ENCODE peak calls at places on chromosome 16, in five cellular contexts. One of them, this sample, is unnamed.

GRCh38 chr16:89037261-89038152 is 56.1 kb upstream of the ACSF3 start:
- DNase-seq in adrenal gland: peak; percentile 49
- DNase-seq in PC-9: no peak
- DNase-seq in WERI-Rb-1: no peak
- DNase-seq in ovary: no peak
- DNase-seq in this sample: peak; percentile 14

GRCh38 chr16:52545157-52545543 is 1.8 kb downstream of the TOX3 start:
- DNase-seq in adrenal gland: no peak
- DNase-seq in PC-9: no peak
- DNase-seq in WERI-Rb-1: no peak
- DNase-seq in ovary: no peak
- DNase-seq in this sample: no peak

GRCh38 chr16:15682105-15682570 is 32.1 kb downstream of the NDE1 start:
- DNase-seq in adrenal gland: peak; percentile 85
- DNase-seq in PC-9: peak; percentile 61
- DNase-seq in WERI-Rb-1: peak; percentile 14
- DNase-seq in ovary: no peak
- DNase-seq in this sample: no peak

GRCh38 chr16:85334718-85335583 is 222.7 kb upstream of the CIBAR2 start:
- DNase-seq in adrenal gland: no peak
- DNase-seq in PC-9: peak; percentile 70
- DNase-seq in WERI-Rb-1: no peak
- DNase-seq in ovary: no peak
- DNase-seq in this sample: no peak

GRCh38 chr16:14011846-14012245 is 59.3 kb upstream of the MRTFB start:
- DNase-seq in adrenal gland: peak; percentile 63
- DNase-seq in PC-9: no peak
- DNase-seq in WERI-Rb-1: no peak
- DNase-seq in ovary: peak; percentile 26
- DNase-seq in this sample: peak; percentile 62

GRCh38 chr16:85328665-85329058 is 216.4 kb upstream of the CIBAR2 start:
- DNase-seq in adrenal gland: no peak
- DNase-seq in PC-9: no peak
- DNase-seq in WERI-Rb-1: peak; percentile 33
- DNase-seq in ovary: no peak
- DNase-seq in this sample: no peak

GRCh38 chr16:253833-254232 is 19.2 kb downstream of the FAM234A start:
- DNase-seq in adrenal gland: no peak
- DNase-seq in PC-9: no peak
- DNase-seq in WERI-Rb-1: no peak
- DNase-seq in ovary: no peak
- DNase-seq in this sample: no peak

GRCh38 chr16:80792031-80792430 is 12.4 kb downstream of the CDYL2 start:
- DNase-seq in adrenal gland: peak; percentile 13
- DNase-seq in PC-9: no peak
- DNase-seq in WERI-Rb-1: no peak
- DNase-seq in ovary: no peak
- DNase-seq in this sample: no peak

GRCh38 chr16:397736-398332 is 835 bp downstream of the NME4 start:
- DNase-seq in adrenal gland: peak; percentile 92
- DNase-seq in PC-9: no peak
- DNase-seq in WERI-Rb-1: peak; percentile 82
- DNase-seq in ovary: peak; percentile 78
- DNase-seq in this sample: peak; percentile 91

GRCh38 chr16:26795184-26795583 is 271.5 kb upstream of the C16orf82 start:
- DNase-seq in adrenal gland: no peak
- DNase-seq in PC-9: no peak
- DNase-seq in WERI-Rb-1: peak; percentile 34
- DNase-seq in ovary: no peak
- DNase-seq in this sample: no peak
- TF ChIP-seq CTCF in adrenal gland: no peak
- TF ChIP-seq CTCF in PC-9: no peak
- TF ChIP-seq CTCF in WERI-Rb-1: peak; percentile 40
- TF ChIP-seq CTCF in ovary: no peak
- TF ChIP-seq CTCF in this sample: no peak

GRCh38 chr16:69105501-69106361 is at the start of gene HAS3:
- DNase-seq in adrenal gland: peak; percentile 30
- DNase-seq in PC-9: peak; percentile 71
- DNase-seq in WERI-Rb-1: peak; percentile 64
- DNase-seq in ovary: peak; percentile 41
- DNase-seq in this sample: peak; percentile 78
- H3K27ac ChIP-seq in adrenal gland: no peak within 1 kb of the TSS
- H3K27ac ChIP-seq in PC-9: no peak within 1 kb of the TSS
- H3K27ac ChIP-seq in WERI-Rb-1: peak within 1 kb of the TSS; percentile 35
- H3K27ac ChIP-seq in ovary: no peak within 1 kb of the TSS
- H3K27ac ChIP-seq in this sample: no peak within 1 kb of the TSS

GRCh38 chr16:86513471-86514277 is 3.3 kb downstream of the FOXF1 start:
- DNase-seq in adrenal gland: no peak
- DNase-seq in PC-9: no peak
- DNase-seq in WERI-Rb-1: no peak
- DNase-seq in ovary: no peak
- DNase-seq in this sample: no peak
- H3K27me3 ChIP-seq in adrenal gland: peaks cover 95% of the 10 kb centered on the region
- H3K27me3 ChIP-seq in PC-9: peaks cover 36% of the 10 kb centered on the region
- H3K27me3 ChIP-seq in WERI-Rb-1: peaks cover 77% of the 10 kb centered on the region
- H3K27me3 ChIP-seq in ovary: peaks cover 12% of the 10 kb centered on the region
- H3K27me3 ChIP-seq in this sample: no peaks in the 10 kb centered on the region

GRCh38 chr16:48538746-48539484 is 71.1 kb downstream of the N4BP1 start:
- DNase-seq in adrenal gland: no peak
- DNase-seq in PC-9: no peak
- DNase-seq in WERI-Rb-1: peak; percentile 21
- DNase-seq in ovary: no peak
- DNase-seq in this sample: no peak

GRCh38 chr16:48540222-48540900 is 69.6 kb downstream of the N4BP1 start:
- DNase-seq in adrenal gland: no peak
- DNase-seq in PC-9: no peak
- DNase-seq in WERI-Rb-1: no peak
- DNase-seq in ovary: no peak
- DNase-seq in this sample: no peak

GRCh38 chr16:48541108-48541786 is 68.7 kb downstream of the N4BP1 start:
- DNase-seq in adrenal gland: no peak
- DNase-seq in PC-9: no peak
- DNase-seq in WERI-Rb-1: no peak
- DNase-seq in ovary: no peak
- DNase-seq in this sample: no peak

GRCh38 chr16:48537909-48538745 is 71.9 kb downstream of the N4BP1 start:
- DNase-seq in adrenal gland: peak; percentile 47
- DNase-seq in PC-9: no peak
- DNase-seq in WERI-Rb-1: no peak
- DNase-seq in ovary: peak; percentile 72
- DNase-seq in this sample: peak; percentile 76

GRCh38 chr16:48539485-48540221 is 70.3 kb downstream of the N4BP1 start:
- DNase-seq in adrenal gland: no peak
- DNase-seq in PC-9: no peak
- DNase-seq in WERI-Rb-1: no peak
- DNase-seq in ovary: no peak
- DNase-seq in this sample: no peak
- TF ChIP-seq CTCF in adrenal gland: no peak
- TF ChIP-seq CTCF in PC-9: no peak
- TF ChIP-seq CTCF in WERI-Rb-1: no peak
- TF ChIP-seq CTCF in ovary: no peak
- TF ChIP-seq CTCF in this sample: no peak

GRCh38 chr16:67661101-67661661 is 421 bp downstream of the PARD6A start:
- DNase-seq in adrenal gland: peak; percentile 52
- DNase-seq in PC-9: peak; percentile 32
- DNase-seq in WERI-Rb-1: no peak
- DNase-seq in ovary: no peak
- DNase-seq in this sample: no peak
- H3K27ac ChIP-seq in adrenal gland: peak overlapping the region; percentile 96
- H3K27ac ChIP-seq in PC-9: no peak overlapping the region
- H3K27ac ChIP-seq in WERI-Rb-1: peak overlapping the region; percentile 61
- H3K27ac ChIP-seq in ovary: peak overlapping the region; percentile 31
- H3K27ac ChIP-seq in this sample: peak overlapping the region; percentile 87

GRCh38 chr16:46915483-46916025 is 31.4 kb downstream of the GPT2 start:
- DNase-seq in adrenal gland: no peak
- DNase-seq in PC-9: no peak
- DNase-seq in WERI-Rb-1: no peak
- DNase-seq in ovary: no peak
- DNase-seq in this sample: peak; percentile 15

GRCh38 chr16:46914556-46915201 is 30.5 kb downstream of the GPT2 start:
- DNase-seq in adrenal gland: no peak
- DNase-seq in PC-9: no peak
- DNase-seq in WERI-Rb-1: no peak
- DNase-seq in ovary: no peak
- DNase-seq in this sample: peak; percentile 9

GRCh38 chr16:46908540-46909372 is 24.6 kb downstream of the GPT2 start:
- DNase-seq in adrenal gland: peak; percentile 64
- DNase-seq in PC-9: peak; percentile 52
- DNase-seq in WERI-Rb-1: peak; percentile 63
- DNase-seq in ovary: peak; percentile 66
- DNase-seq in this sample: no peak

GRCh38 chr16:46911038-46911437 is 26.9 kb downstream of the GPT2 start:
- DNase-seq in adrenal gland: no peak
- DNase-seq in PC-9: no peak
- DNase-seq in WERI-Rb-1: no peak
- DNase-seq in ovary: no peak
- DNase-seq in this sample: no peak

GRCh38 chr16:46911650-46912049 is 27.5 kb downstream of the GPT2 start:
- DNase-seq in adrenal gland: no peak
- DNase-seq in PC-9: no peak
- DNase-seq in WERI-Rb-1: no peak
- DNase-seq in ovary: no peak
- DNase-seq in this sample: no peak
- H3K27me3 ChIP-seq in adrenal gland: no peaks in the 10 kb centered on the region
- H3K27me3 ChIP-seq in PC-9: no peaks in the 10 kb centered on the region
- H3K27me3 ChIP-seq in WERI-Rb-1: no peaks in the 10 kb centered on the region
- H3K27me3 ChIP-seq in ovary: no peaks in the 10 kb centered on the region
- H3K27me3 ChIP-seq in this sample: no peaks in the 10 kb centered on the region

DNA sequence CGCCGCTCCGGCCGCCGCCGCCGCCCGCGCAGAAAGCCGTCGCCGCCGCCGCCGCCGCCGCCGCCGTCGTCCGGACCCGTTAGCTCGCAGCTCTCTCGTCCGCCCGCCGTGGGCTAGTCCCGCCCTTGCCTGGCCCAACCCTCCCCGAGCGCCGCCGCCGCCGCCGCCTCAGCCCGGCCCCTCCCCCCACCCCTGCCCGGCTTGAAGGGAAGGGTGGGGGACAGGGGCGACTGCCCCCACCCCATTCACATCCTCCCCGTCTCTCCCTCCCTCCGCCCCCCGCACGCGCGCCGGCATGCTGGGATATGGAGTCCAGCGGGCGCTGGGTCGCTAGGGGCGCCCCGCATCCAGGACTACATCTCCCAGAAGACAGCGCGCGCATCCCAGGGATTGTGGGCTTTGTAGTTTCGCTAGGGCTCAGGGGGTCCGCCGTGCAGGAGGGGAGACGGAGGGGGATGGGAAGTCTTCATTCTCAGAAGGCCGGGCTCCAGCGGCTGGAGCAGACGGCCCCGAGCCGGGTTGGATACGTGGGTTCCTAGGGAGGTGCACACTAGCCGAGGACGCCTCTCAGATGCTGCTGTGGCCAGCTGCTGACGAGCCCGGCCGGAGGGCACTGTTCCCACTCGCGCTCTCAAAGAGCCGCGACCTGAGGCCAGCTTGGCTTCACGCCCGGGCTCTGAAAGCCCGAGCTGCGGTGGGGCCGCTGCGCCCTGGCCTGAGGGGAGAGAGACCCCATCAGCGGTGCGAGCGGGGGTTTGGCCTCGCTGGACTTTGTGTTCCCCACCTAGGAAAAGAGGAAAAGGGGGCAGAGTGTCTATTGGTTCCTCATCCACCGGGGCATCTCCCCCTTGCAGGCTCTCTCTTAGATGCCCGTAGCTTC is at the start of gene ST3GAL2:
- DNase-seq in adrenal gland: peak; percentile 92
- DNase-seq in PC-9: peak; percentile 55
- DNase-seq in WERI-Rb-1: peak; percentile 98
- DNase-seq in ovary: peak; percentile 97
- DNase-seq in this sample: peak; percentile 98
- TF ChIP-seq CTCF in adrenal gland: no peak
- TF ChIP-seq CTCF in PC-9: no peak
- TF ChIP-seq CTCF in WERI-Rb-1: no peak
- TF ChIP-seq CTCF in ovary: no peak
- TF ChIP-seq CTCF in this sample: no peak

GRCh38 chr16:68626557-68626956 is 18.6 kb upstream of the CDH3 start:
- DNase-seq in adrenal gland: no peak
- DNase-seq in PC-9: no peak
- DNase-seq in WERI-Rb-1: no peak
- DNase-seq in ovary: no peak
- DNase-seq in this sample: no peak
- H3K27ac ChIP-seq in adrenal gland: no peak overlapping the region
- H3K27ac ChIP-seq in PC-9: no peak overlapping the region
- H3K27ac ChIP-seq in WERI-Rb-1: no peak overlapping the region
- H3K27ac ChIP-seq in ovary: no peak overlapping the region
- H3K27ac ChIP-seq in this sample: no peak overlapping the region